ENCODE peak calls at places on chromosome 22, in nine cellular contexts. E, N, K, M, D, H, W, G and O are unnamed samples.

GRCh38 chr22:25402501-25403283 is 161.8 kb upstream of the GRK3 start:
- DNase-seq in K (no peak), W (no peak), H (no peak), D (no peak), M (peak), G (no peak), N (peak), E (no peak), O (no peak)

GRCh38 chr22:47049078-47049609 is 286.7 kb downstream of the TBC1D22A start:
- DNase-seq in M (no peak), N (no peak), D (no peak), W (no peak), K (no peak), H (no peak), E (no peak), G (no peak), O (no peak)

GRCh38 chr22:22748297-22748743 is 103.9 kb downstream of the GGTLC2 start:
- DNase-seq in H (no peak), M (peak), D (no peak), G (peak), E (no peak), W (peak), K (no peak), N (peak), O (peak)

GRCh38 chr22:24265734-24266133 is 4.9 kb upstream of the SPECC1L start:
- DNase-seq in N (no peak), D (no peak), G (no peak), W (no peak), E (no peak), H (no peak), M (no peak), K (no peak), O (no peak)

GRCh38 chr22:28025866-28026575 is 107.0 kb upstream of the PITPNB start:
- DNase-seq in E (no peak), G (no peak), H (no peak), W (no peak), M (no peak), K (no peak), D (no peak), N (no peak), O (no peak)

GRCh38 chr22:49855491-49855911 is 1.9 kb downstream of the ZBED4 start:
- DNase-seq in G (no peak), K (no peak), E (no peak), H (no peak), W (no peak), M (peak), D (no peak), N (peak), O (no peak)

GRCh38 chr22:31075961-31076360 is 5.2 kb upstream of the SMTN start:
- DNase-seq in E (no peak), W (no peak), G (no peak), H (no peak), D (no peak), N (no peak), M (peak), K (peak), O (no peak)

GRCh38 chr22:30863161-30863833 is 105.3 kb downstream of the MORC2 start:
- DNase-seq in G (no peak), H (no peak), E (no peak), M (no peak), W (peak), N (no peak), D (no peak), K (no peak), O (no peak)

GRCh38 chr22:38417252-38418060 is 37.5 kb downstream of the KCNJ4 start:
- DNase-seq in W (peak), E (no peak), H (no peak), N (no peak), M (no peak), D (no peak), K (peak), G (no peak), O (no peak)

GRCh38 chr22:46062971-46063631 is 86.1 kb upstream of the WNT7B start:
- DNase-seq in D (no peak), M (peak), H (no peak), W (no peak), K (peak), E (no peak), G (no peak), N (no peak), O (no peak)

GRCh38 chr22:22936190-22936914 is 48.7 kb downstream of the IGLL5 start:
- DNase-seq in E (no peak), D (no peak), N (no peak), G (no peak), K (no peak), M (no peak), W (no peak), H (no peak), O (no peak)

GRCh38 chr22:24450600-24450999 is 23.2 kb downstream of the ADORA2A start:
- DNase-seq in K (peak), D (no peak), H (no peak), N (no peak), G (no peak), E (no peak), M (no peak), W (peak), O (no peak)